ENCODE peak calls at places on chromosomes 1 and 21, in five cellular contexts. M is activated T-helper 1 cell treated with Interleukin-2 at 50 U/mL for 16 hours; Q is adrenal gland; G is NCI-H1694 treated with DMSO at 0.1 percent for 48 hours; W is stimulated activated CD8-positive, alpha-beta memory T cell treated with anti-CD3 and anti-CD28 coated beads, Interleukin-2, amount 100 ng/mL, for 1 hour. A is an unnamed sample.

GRCh38 chr1:29209173-29209572 is 21.6 kb downstream of the MECR start:
- DNase-seq in M (no peak), G (no peak), W (no peak), Q (no peak), A (no peak)

GRCh38 chr1:180265871-180266270 is 35.8 kb downstream of the LHX4 start:
- DNase-seq in G (no peak), M (no peak), W (no peak), Q (no peak), A (no peak)

GRCh38 chr1:15178571-15179484 is 25.3 kb downstream of the TMEM51 start:
- DNase-seq in Q (peak), W (no peak), G (no peak), M (no peak), A (no peak)

GRCh38 chr1:200971955-200972711 is 51.4 kb downstream of the KIF21B start:
- DNase-seq in G (peak), M (peak), Q (peak), W (peak), A (peak)

GRCh38 chr21:45120975-45121374 is 46.6 kb downstream of the ADARB1 start:
- DNase-seq in Q (no peak), M (no peak), W (no peak), G (no peak), A (no peak)

GRCh38 chr21:41993744-41994143 is 16.4 kb downstream of the ZBTB21 start:
- DNase-seq in Q (no peak), M (no peak), G (no peak), W (no peak), A (no peak)

GRCh38 chr1:151165281-151165737 is 393 bp downstream of the LYSMD1 start:
- DNase-seq in M (no peak), G (peak), W (no peak), Q (peak), A (peak)

GRCh38 chr1:33270379-33270778 is 14.1 kb downstream of the ZNF362 start:
- DNase-seq in G (no peak), W (no peak), Q (no peak), M (no peak), A (no peak)

GRCh38 chr1:221478050-221478949 is 263.6 kb downstream of the DUSP10 start:
- DNase-seq in W (peak), Q (peak), M (peak), G (peak), A (no peak)

GRCh38 chr1:222642468-222642867 is 24.6 kb downstream of the MIA3 start:
- DNase-seq in Q (no peak), W (no peak), M (no peak), G (no peak), A (no peak)

GRCh38 chr1:76951185-76951584 is 83.9 kb downstream of the ST6GALNAC5 start:
- DNase-seq in Q (no peak), G (no peak), M (no peak), W (no peak), A (no peak)

A was measured in substantia nigra.